ENCODE peak calls at places on chromosomes 4 and X, in five cellular contexts. U, K, W, E and M are unnamed samples.
A peak's percentile ranks its signal among the peaks of the same experiment; 100 is the strongest.

GRCh38 chrX:57172544-57172943 is 35.3 kb upstream of the SPIN2A start:
- DNase-seq in U (no peak), K (no peak), W (no peak), E (peak; percentile 31), M (no peak)

GRCh38 chr4:123300222-123300621 is 96.4 kb upstream of the SPRY1 start:
- DNase-seq in U (no peak), E (no peak), W (peak; percentile 24), K (no peak), M (no peak)

GRCh38 chr4:17492876-17493275 is 19.0 kb downstream of the QDPR start:
- DNase-seq in W (no peak), U (no peak), E (no peak), K (no peak), M (no peak)

GRCh38 chrX:139106111-139106510 is 394.6 kb upstream of the FGF13 start:
- DNase-seq in U (no peak), W (no peak), K (no peak), E (no peak), M (no peak)

GRCh38 chr4:129581305-129581704 is 485.4 kb downstream of the C4orf33 start:
- DNase-seq in K (no peak), E (no peak), U (no peak), W (no peak), M (no peak)

GRCh38 chr4:133190098-133190497 is 41.0 kb downstream of the PCDH10 start:
- DNase-seq in K (no peak), E (no peak), W (no peak), U (no peak), M (no peak)

GRCh38 chr4:75555294-75556164 is at the start of gene ODAPH:
- DNase-seq in E (no peak), U (peak; percentile 60), K (no peak), W (no peak), M (no peak)

GRCh38 chr4:26330186-26330787 is 9.5 kb downstream of the RBPJ start:
- DNase-seq in E (no peak), W (peak; percentile 74), U (no peak), K (no peak), M (no peak)

GRCh38 chr4:39823193-39823592 is 125.3 kb downstream of the UBE2K start:
- DNase-seq in E (no peak), U (no peak), K (no peak), W (no peak), M (no peak)

GRCh38 chrX:140766024-140766611 is 56.6 kb downstream of the LINC00632 start:
- DNase-seq in U (peak; percentile 23), W (peak; percentile 54), E (no peak), K (peak; percentile 68), M (no peak)

GRCh38 chrX:121641560-121641959 is 594.1 kb downstream of the GLUD2 start:
- DNase-seq in E (no peak), W (no peak), K (no peak), U (no peak), M (no peak)

GRCh38 chr4:88457307-88458090 is 580 bp downstream of the HERC5 start:
- DNase-seq in U (peak; percentile 31), E (peak; percentile 52), W (no peak), K (peak; percentile 81), M (peak; percentile 91)

GRCh38 chr4:88452941-88453340 is 4.0 kb upstream of the HERC5 start:
- DNase-seq in E (no peak), U (no peak), K (no peak), W (no peak), M (no peak)

GRCh38 chr4:88456757-88457306 is at the start of gene HERC5:
- DNase-seq in E (peak; percentile 91), U (peak; percentile 91), W (peak; percentile 97), K (peak; percentile 96), M (peak; percentile 96)

GRCh38 chr4:88458091-88458740 is 1.3 kb downstream of the HERC5 start:
- DNase-seq in U (no peak), E (no peak), K (no peak), W (no peak), M (no peak)
- H3K4me3 ChIP-seq in U (peak overlapping the region; percentile 73), E (peak overlapping the region; percentile 77), K (peak overlapping the region; percentile 93), W (no peak overlapping the region), M (no peak overlapping the region)

DNA sequence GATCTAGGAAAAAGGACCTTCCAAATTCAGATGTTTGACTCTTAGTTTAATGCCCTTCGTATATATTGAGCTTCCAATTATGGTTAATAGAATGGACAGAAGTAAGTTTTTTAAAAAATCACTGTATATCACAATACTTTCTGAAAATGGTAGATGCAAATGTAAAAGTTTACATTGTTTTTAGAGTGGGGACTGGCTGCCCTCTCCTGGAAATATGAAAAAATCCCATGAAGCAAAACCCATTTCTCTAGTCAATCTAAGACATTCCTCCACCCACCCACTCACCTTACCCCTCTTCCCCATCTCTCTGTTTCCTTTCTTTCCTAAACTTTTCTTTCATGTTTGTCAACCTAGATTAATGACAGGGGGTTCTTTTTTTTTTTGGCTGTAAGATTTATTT is 134.5 kb downstream of the ARHGAP6 start:
- DNase-seq in E (no peak), K (no peak), U (no peak), W (peak; percentile 24), M (no peak)
- TF ChIP-seq CTCF in E (peak; percentile 42), K (peak; percentile 53), U (no peak), W (no peak), M (no peak)

DNA sequence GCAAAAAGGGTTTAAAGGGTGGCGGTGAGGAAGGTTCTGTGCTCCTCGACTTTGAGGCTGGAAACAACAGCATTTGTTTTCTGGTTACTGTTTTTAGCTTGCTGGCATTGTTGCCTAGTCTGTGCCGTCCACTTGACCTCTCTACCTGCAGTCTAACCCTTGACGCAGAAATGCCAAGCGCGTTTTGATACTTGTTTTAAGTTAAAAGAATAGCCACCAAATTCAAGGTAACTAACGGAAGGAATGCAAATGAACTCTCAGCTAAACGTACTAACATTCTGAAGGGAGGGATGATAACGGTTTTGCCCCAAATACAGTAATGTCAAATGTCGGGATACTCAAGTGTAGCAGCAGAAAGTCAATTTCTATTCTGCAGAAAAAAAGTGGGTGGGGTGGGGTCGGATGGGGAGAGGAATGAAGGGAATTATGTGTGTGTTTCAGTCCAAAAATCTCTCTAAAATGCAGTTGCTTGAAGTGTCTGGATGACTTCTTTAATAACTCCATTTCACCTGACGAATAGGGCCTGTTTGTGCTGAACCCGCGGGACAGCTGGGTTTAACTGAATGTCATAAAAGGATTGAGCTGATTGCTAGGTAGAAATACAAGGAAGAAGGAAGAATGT is 3.4 kb upstream of the NKX6-1 start:
- DNase-seq in W (no peak), E (no peak), U (no peak), K (no peak), M (no peak)
- H3K4me1 ChIP-seq in W (peaks cover 11% of the 10 kb centered on the region), E (peaks cover 33% of the 10 kb centered on the region), U (peaks cover 23% of the 10 kb centered on the region), K (peaks cover 27% of the 10 kb centered on the region), M (peaks cover 18% of the 10 kb centered on the region)

GRCh38 chr4:173346074-173346473 is 11.9 kb upstream of the HMGB2 start:
- DNase-seq in K (no peak), W (no peak), U (no peak), E (no peak), M (no peak)
- H3K4me3 ChIP-seq in K (no peak overlapping the region), W (no peak overlapping the region), U (no peak overlapping the region), E (no peak overlapping the region), M (no peak overlapping the region)

GRCh38 chrX:69493193-69493592 is 10.9 kb upstream of the NALF2 start:
- DNase-seq in W (peak; percentile 1), K (no peak), E (no peak), U (no peak), M (no peak)
- TF ChIP-seq CTCF in W (peak; percentile 6), K (peak; percentile 16), E (peak; percentile 53), U (no peak), M (peak; percentile 22)

GRCh38 chr4:8067945-8068894 is 90.4 kb downstream of the ABLIM2 start:
- DNase-seq in E (no peak), U (no peak), K (no peak), W (no peak), M (peak; percentile 64)
- H3K4me1 ChIP-seq in E (peaks cover 7% of the 10 kb centered on the region), U (no peaks in the 10 kb centered on the region), K (no peaks in the 10 kb centered on the region), W (no peaks in the 10 kb centered on the region), M (no peaks in the 10 kb centered on the region)

GRCh38 chrX:49237060-49237459 is 1.8 kb downstream of the CCDC22 start:
- DNase-seq in K (no peak), E (no peak), U (no peak), W (no peak), M (peak; percentile 37)
- H3K4me3 ChIP-seq in K (no peak overlapping the region), E (no peak overlapping the region), U (no peak overlapping the region), W (no peak overlapping the region), M (no peak overlapping the region)

DNA sequence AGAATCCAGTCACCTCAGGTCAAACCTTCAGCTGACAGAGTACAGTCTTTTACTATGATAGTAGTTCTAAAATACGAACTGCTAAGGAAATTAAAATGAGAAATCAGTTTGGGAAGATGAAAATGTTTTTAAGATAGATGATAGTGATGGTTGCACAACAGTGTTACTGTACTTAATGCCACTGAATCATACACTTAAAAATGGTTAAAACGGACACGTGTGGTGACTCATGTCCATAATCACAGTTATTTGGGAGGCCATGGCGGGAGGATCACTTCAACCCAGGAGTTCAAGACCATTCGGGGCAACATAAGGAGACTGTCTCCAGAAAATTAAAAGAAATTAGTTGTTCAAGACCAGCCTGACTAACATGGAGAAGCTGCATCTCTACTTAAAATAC is 41.4 kb downstream of the ABHD18 start:
- DNase-seq in E (no peak), U (no peak), W (no peak), K (no peak), M (no peak)
- TF ChIP-seq CTCF in E (no peak), U (no peak), W (no peak), K (no peak), M (no peak)

DNA sequence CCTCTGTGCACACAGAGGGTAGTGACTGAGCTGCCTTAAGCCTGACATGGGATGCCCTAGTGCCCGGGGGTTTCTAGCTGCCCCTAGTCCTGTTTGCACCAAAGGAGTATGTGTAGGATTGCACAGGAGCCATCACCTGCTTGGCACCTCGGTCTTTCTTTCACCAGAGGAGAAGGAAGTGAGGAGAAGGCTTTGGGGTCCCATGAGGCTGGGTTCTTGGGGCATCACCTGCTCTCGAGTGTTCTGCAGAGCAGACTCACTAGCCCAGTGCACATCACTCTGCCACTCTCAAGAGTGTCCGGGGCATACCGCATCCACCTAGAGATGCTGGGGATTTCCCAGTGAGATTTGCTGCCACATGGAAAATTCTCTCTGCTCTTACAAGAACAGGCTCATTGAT is 40.5 kb upstream of the GPR78 start:
- DNase-seq in E (no peak), W (no peak), K (peak; percentile 54), U (no peak), M (no peak)
- H3K4me1 ChIP-seq in E (peaks cover 4% of the 10 kb centered on the region), W (no peaks in the 10 kb centered on the region), K (peaks cover 6% of the 10 kb centered on the region), U (peaks cover 11% of the 10 kb centered on the region), M (peaks cover 10% of the 10 kb centered on the region)